ENCODE peak calls at places on chromosomes 6 and 20, in six cellular contexts. I, G, R, L, M and T are unnamed samples.

GRCh38 chr6:4973972-4974885 is 29.6 kb downstream of the RPP40 start:
- DNase-seq in G (no peak), L (no peak), M (peak; percentile 57), I (no peak), R (peak; percentile 63), T (no peak)

GRCh38 chr6:127291495-127291894 is 24.8 kb downstream of the RNF146 start:
- DNase-seq in I (no peak), R (no peak), M (no peak), L (no peak), G (no peak), T (no peak)

GRCh38 chr6:5501837-5502236 is 240.5 kb downstream of the FARS2 start:
- DNase-seq in L (no peak), I (no peak), R (no peak), M (no peak), G (no peak), T (no peak)

GRCh38 chr6:21332077-21332476 is 261.5 kb upstream of the SOX4 start:
- DNase-seq in G (no peak), L (no peak), R (no peak), I (no peak), M (no peak), T (peak; percentile 28)

GRCh38 chr6:3138341-3138740 is 19.0 kb downstream of the TUBB2A start:
- DNase-seq in L (no peak), R (peak; percentile 67), G (no peak), M (no peak), I (no peak), T (no peak)

GRCh38 chr20:33667245-33668086 is 723 bp downstream of the ACTL10 start:
- DNase-seq in M (peak; percentile 63), G (peak; percentile 86), I (no peak), L (peak; percentile 87), R (peak; percentile 82), T (peak; percentile 95)

GRCh38 chr20:37880726-37881591 is 22.0 kb upstream of the VSTM2L start:
- DNase-seq in I (peak; percentile 70), L (no peak), G (no peak), M (no peak), R (no peak), T (peak; percentile 43)

GRCh38 chr6:137859025-137859424 is 8.0 kb upstream of the TNFAIP3 start:
- DNase-seq in R (no peak), I (no peak), M (no peak), G (no peak), L (no peak), T (no peak)

GRCh38 chr6:170008386-170008785 is 257.0 kb downstream of the ERMARD start:
- DNase-seq in L (peak; percentile 7), I (no peak), G (no peak), R (no peak), M (no peak), T (no peak)

GRCh38 chr6:11129908-11130565 is 18.5 kb upstream of the ERVFRD-1 start:
- DNase-seq in M (no peak), L (no peak), R (no peak), G (no peak), I (no peak), T (no peak)

GRCh38 chr6:69796081-69796626 is 656 bp downstream of the LMBRD1 start:
- DNase-seq in M (peak; percentile 2), I (peak; percentile 56), G (no peak), R (peak; percentile 66), L (peak; percentile 67), T (peak; percentile 75)

GRCh38 chr6:75041381-75041780 is 164.5 kb downstream of the COL12A1 start:
- DNase-seq in M (no peak), L (no peak), I (no peak), G (no peak), R (no peak), T (no peak)